ENCODE peak calls at places on chromosomes 6 and 20, in eight cellular contexts. K is GM13976, A is breast epithelium, P is colonic mucosa, X is Calu3, R is IMR-90, I is heart left ventricle, D is cardiac muscle cell. Q is an unnamed sample.

GRCh38 chr6:42942444-42942843 is 13.2 kb downstream of the CNPY3 start:
- DNase-seq in K (no peak), A (no peak), P (no peak), X (no peak), R (no peak), I (no peak), D (no peak), Q (no peak)

GRCh38 chr20:56249244-56249955 is 868 bp downstream of the MC3R start:
- DNase-seq in K (peak), A (no peak), P (peak), X (peak), R (no peak), I (no peak), D (peak), Q (no peak)

GRCh38 chr6:12592634-12593033 is 123.9 kb upstream of the PHACTR1 start:
- DNase-seq in K (no peak), A (peak), P (no peak), X (peak), R (no peak), I (no peak), D (no peak), Q (no peak)

GRCh38 chr6:160477901-160478300 is 129.7 kb downstream of the SLC22A3 start:
- DNase-seq in K (no peak), A (no peak), P (no peak), X (no peak), R (no peak), I (no peak), D (peak), Q (no peak)

GRCh38 chr6:46964716-46965519 is 43.2 kb upstream of the ADGRF5 start:
- DNase-seq in K (no peak), A (peak), P (no peak), X (no peak), R (no peak), I (no peak), D (peak), Q (no peak)

GRCh38 chr6:90940812-90941481 is 354.1 kb upstream of the MAP3K7 start:
- DNase-seq in K (peak), A (no peak), P (no peak), X (no peak), R (peak), I (no peak), D (peak), Q (no peak)

GRCh38 chr6:163759542-163759941 is 345.0 kb downstream of the QKI start:
- DNase-seq in K (no peak), A (no peak), P (no peak), X (no peak), R (peak), I (no peak), D (no peak), Q (no peak)

GRCh38 chr20:45174434-45175364 is at the start of gene PI3:
- DNase-seq in K (no peak), A (peak), P (peak), X (peak), R (no peak), I (no peak), D (peak), Q (no peak)

GRCh38 chr20:37562695-37563480 is 35.2 kb upstream of the BLCAP start:
- DNase-seq in K (no peak), A (no peak), P (no peak), X (no peak), R (no peak), I (no peak), D (no peak), Q (no peak)

GRCh38 chr6:26124550-26125014 is 37.4 kb downstream of the HFE start:
- DNase-seq in K (no peak), A (no peak), P (no peak), X (no peak), R (no peak), I (no peak), D (no peak), Q (no peak)

GRCh38 chr6:106163446-106163965 is 77.4 kb downstream of the PRDM1 start:
- DNase-seq in K (no peak), A (no peak), P (peak), X (no peak), R (peak), I (peak), D (peak), Q (no peak)

GRCh38 chr6:24600903-24601302 is 45.1 kb downstream of the KIAA0319 start:
- DNase-seq in K (no peak), A (no peak), P (no peak), X (no peak), R (no peak), I (no peak), D (no peak), Q (no peak)

GRCh38 chr6:53154794-53155193 is 6.2 kb upstream of the GCM1 start:
- DNase-seq in K (no peak), A (no peak), P (no peak), X (no peak), R (no peak), I (no peak), D (no peak), Q (no peak)

GRCh38 chr6:107820571-107821261 is 3.4 kb downstream of the SCML4 start:
- DNase-seq in K (no peak), A (no peak), P (no peak), X (peak), R (no peak), I (no peak), D (peak), Q (no peak)

GRCh38 chr6:54286141-54286540 is 22.1 kb upstream of the TINAG start:
- DNase-seq in K (no peak), A (no peak), P (no peak), X (no peak), R (no peak), I (no peak), D (no peak), Q (no peak)

GRCh38 chr6:137738197-137738596 is 128.9 kb upstream of the TNFAIP3 start:
- DNase-seq in K (no peak), A (no peak), P (no peak), X (no peak), R (peak), I (no peak), D (peak), Q (no peak)

GRCh38 chr20:1860446-1860845 is 34.8 kb upstream of the SIRPA start:
- DNase-seq in K (no peak), A (peak), P (no peak), X (no peak), R (peak), I (no peak), D (peak), Q (no peak)

GRCh38 chr6:127515234-127515793 is 3.8 kb downstream of the MTCL3 start:
- DNase-seq in K (peak), A (no peak), P (no peak), X (no peak), R (no peak), I (no peak), D (peak), Q (peak)

GRCh38 chr6:8548979-8549378 is 113.6 kb upstream of the SLC35B3 start:
- DNase-seq in K (no peak), A (no peak), P (no peak), X (no peak), R (no peak), I (no peak), D (peak), Q (no peak)

GRCh38 chr6:2351807-2352431 is 106.5 kb upstream of the GMDS start:
- DNase-seq in K (no peak), A (no peak), P (no peak), X (no peak), R (peak), I (no peak), D (peak), Q (no peak)

GRCh38 chr6:98800866-98801265 is 33.5 kb upstream of the POU3F2 start:
- DNase-seq in K (no peak), A (no peak), P (no peak), X (no peak), R (no peak), I (no peak), D (no peak), Q (no peak)

GRCh38 chr20:10647471-10647870 is 26.3 kb downstream of the JAG1 start:
- DNase-seq in K (peak), A (no peak), P (no peak), X (no peak), R (no peak), I (no peak), D (no peak), Q (no peak)

GRCh38 chr6:142854589-142855488 is 90.1 kb downstream of the HIVEP2 start:
- DNase-seq in K (no peak), A (no peak), P (no peak), X (no peak), R (no peak), I (no peak), D (no peak), Q (no peak)

GRCh38 chr6:32685603-32686002 is 19.1 kb upstream of the HLA-DQB1 start:
- DNase-seq in K (peak), A (no peak), P (no peak), X (no peak), R (peak), I (no peak), D (peak), Q (no peak)

GRCh38 chr6:143674466-143675114 is 3.2 kb upstream of the PHACTR2 start:
- DNase-seq in K (no peak), A (no peak), P (no peak), X (no peak), R (peak), I (no peak), D (no peak), Q (no peak)

GRCh38 chr6:33815854-33816253 is 12.1 kb upstream of the MLN start:
- DNase-seq in K (peak), A (no peak), P (no peak), X (peak), R (no peak), I (no peak), D (peak), Q (peak)

GRCh38 chr6:135008072-135008940 is 46.3 kb downstream of the HBS1L start:
- DNase-seq in K (peak), A (no peak), P (no peak), X (no peak), R (no peak), I (no peak), D (no peak), Q (no peak)

GRCh38 chr6:31659649-31660223 is 842 bp downstream of the C6orf47 start:
- DNase-seq in K (no peak), A (no peak), P (no peak), X (no peak), R (peak), I (no peak), D (peak), Q (no peak)

GRCh38 chr6:26019261-26019845 is 56.8 kb downstream of the TRIM38 start:
- DNase-seq in K (no peak), A (no peak), P (no peak), X (no peak), R (no peak), I (no peak), D (peak), Q (no peak)

GRCh38 chr6:128271527-128271926 is 248.9 kb downstream of the PTPRK start:
- DNase-seq in K (no peak), A (no peak), P (no peak), X (no peak), R (peak), I (no peak), D (peak), Q (no peak)

DNA sequence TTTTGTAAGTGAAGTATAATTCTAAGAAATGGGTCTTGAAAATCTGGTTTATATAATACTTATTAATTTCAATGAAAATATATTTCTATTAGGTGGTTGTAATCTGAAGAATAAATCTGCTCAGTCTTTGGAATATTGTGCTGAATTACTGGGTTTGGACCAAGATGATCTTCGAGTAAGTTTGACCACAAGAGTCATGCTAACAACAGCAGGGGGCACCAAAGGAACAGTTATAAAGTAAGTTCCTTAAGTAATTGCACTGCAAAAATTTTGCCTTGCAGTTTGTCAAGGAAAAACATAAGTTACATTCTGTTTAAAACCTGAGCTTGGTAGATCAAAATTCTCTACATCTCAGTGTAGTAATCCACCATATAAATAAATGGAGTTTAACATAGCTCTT is 106.0 kb downstream of the MYO6 start:
- DNase-seq in K (peak), A (no peak), P (peak), X (peak), R (peak), I (no peak), D (peak), Q (peak)
- TF ChIP-seq CTCF in K (peak), A (no peak), P (peak), X (peak), R (peak), I (peak), D (peak), Q (peak)

DNA sequence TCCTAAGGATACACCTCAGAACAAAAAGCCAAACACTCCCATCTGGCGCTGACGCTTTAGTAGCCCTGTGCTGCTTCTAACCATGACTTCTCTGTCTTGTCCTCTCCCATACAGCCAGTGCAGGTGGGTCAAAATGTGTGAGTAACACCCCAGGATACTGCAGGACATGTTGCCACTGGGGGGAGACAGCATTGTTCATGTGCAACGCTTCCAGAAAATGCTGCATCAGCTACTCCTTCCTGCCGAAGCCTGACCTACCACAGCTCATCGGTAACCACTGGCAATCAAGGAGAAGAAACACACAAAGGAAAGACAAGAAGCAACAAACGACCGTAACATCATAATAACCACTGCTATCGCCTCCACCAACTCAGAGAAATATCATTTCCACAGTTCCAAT is 1.4 kb downstream of the DEFB132 start:
- DNase-seq in K (no peak), A (no peak), P (no peak), X (peak), R (peak), I (no peak), D (peak), Q (no peak)
- TF ChIP-seq CTCF in K (no peak), A (no peak), P (no peak), X (no peak), R (peak), I (no peak), D (peak), Q (peak)

DNA sequence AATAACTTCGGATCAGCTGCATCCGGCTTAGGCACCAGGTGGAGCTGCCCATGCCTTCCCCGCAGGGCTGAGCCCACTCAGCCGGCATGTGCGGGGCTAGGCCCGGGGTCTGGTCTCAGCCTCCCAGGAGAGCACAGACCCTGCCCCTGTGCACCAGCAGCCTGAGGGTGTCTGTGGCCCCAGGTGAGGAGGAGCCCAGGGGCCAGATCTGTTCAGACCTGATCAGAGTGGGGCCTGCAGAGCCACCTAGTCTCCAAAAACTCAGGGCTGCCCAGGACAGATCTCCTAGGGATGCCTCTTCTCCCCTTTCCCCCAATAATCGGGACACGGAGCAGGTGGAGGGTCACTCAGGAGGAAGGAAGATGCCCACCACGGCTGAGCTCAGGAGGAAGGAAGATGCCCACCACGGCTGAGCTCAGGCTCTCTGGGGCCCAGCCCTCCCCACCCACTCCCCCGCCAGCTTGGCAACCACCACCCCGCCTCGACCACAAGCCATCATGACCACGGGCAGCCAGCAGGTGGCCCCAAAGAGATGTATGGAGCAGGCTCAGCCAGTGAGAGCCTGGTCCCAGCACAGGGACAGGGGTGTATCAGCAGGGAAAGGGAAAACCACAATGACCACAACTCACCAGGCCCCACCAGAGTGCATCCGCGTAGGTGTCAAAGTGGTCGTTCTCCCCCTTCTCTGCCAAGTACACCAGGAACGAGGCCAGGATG is 30.5 kb downstream of the KCNQ2 start:
- DNase-seq in K (peak), A (no peak), P (peak), X (peak), R (peak), I (peak), D (peak), Q (no peak)
- TF ChIP-seq CTCF in K (peak), A (no peak), P (no peak), X (peak), R (peak), I (peak), D (peak), Q (peak)

DNA sequence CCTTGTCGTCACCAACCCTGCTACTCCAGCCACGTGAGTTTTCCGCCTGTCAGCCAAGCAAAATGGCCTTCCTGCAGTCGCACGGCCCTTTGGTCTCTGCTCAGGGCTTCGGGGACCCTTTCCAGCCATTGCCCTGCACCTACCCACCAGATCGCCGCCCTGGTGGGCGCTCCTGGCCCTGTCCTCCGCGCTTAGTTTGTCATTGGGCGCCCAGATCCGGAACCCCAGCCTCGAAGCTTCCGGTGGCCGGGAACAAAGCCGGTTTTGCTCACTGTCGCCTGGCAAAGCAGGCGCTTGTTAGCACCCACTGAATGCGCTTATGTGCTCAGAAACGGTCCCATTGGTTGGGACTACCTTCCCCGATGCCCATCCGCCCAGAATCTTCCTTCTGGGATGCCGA is 536 bp downstream of the ZFP57 start:
- DNase-seq in K (no peak), A (no peak), P (no peak), X (no peak), R (no peak), I (no peak), D (no peak), Q (no peak)
- TF ChIP-seq CTCF in K (no peak), A (no peak), P (no peak), X (no peak), R (no peak), I (no peak), D (peak), Q (no peak)

DNA sequence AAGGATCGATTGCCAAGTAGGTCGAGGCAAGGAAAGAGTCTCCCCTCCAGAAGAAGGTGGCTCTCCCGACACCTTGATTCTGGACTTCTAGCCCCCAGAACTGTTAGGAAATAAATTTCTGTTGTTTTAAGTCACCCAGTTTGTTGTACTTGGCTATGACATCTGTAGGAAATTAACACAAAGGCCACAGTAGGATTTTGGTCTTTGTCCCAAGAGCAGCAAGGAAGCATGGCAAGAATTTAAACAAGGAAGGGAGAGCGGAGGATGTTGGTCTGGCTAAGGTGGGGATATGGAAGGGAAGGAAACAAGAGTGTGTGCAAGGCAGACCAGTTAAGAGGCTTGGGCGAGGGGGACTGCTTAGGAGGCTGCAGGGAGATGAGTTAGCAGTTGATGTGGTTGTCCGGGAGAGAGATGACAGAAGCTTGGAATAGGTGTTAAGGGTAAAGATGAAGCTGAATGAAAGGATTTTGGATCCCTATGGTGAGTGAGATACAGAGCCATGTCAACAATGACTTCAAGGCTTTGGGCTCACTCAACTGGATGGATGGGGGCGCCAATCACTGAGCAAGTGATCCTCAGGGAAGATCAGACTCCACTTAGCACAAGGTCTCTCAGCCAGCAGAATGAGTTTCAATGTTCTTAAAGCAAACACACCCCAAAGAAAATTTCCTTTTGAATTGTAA is 140.5 kb upstream of the ZNF217 start:
- DNase-seq in K (no peak), A (no peak), P (no peak), X (no peak), R (no peak), I (no peak), D (no peak), Q (no peak)
- TF ChIP-seq CTCF in K (no peak), A (no peak), P (no peak), X (no peak), R (no peak), I (no peak), D (no peak), Q (no peak)

GRCh38 chr6:57190140-57190539 is 18.0 kb downstream of the BAG2 start:
- DNase-seq in K (no peak), A (no peak), P (no peak), X (no peak), R (peak), I (no peak), D (peak), Q (no peak)
- TF ChIP-seq CTCF in K (peak), A (no peak), P (peak), X (no peak), R (peak), I (peak), D (peak), Q (no peak)

GRCh38 chr6:68652117-68652536 is 17.0 kb downstream of the ADGRB3 start:
- DNase-seq in K (no peak), A (no peak), P (no peak), X (no peak), R (no peak), I (no peak), D (no peak), Q (no peak)
- TF ChIP-seq CTCF in K (no peak), A (no peak), P (no peak), X (no peak), R (no peak), I (no peak), D (peak), Q (no peak)

Q was measured in dorsolateral prefrontal cortex.